ENCODE peak calls at places on chromosomes 1 and 21, in four cellular contexts. G is WTC11, D is K562, I is HepG2. O is an unnamed sample.

GRCh38 chr1:55217226-55217996 is 2.2 kb upstream of the USP24 start:
- DNase-seq in G (no peak), D (no peak), I (no peak), O (no peak)

GRCh38 chr21:42836767-42837301 is 42.5 kb downstream of the WDR4 start:
- DNase-seq in G (no peak), D (peak), I (no peak), O (no peak)

GRCh38 chr1:159804924-159805323 is 2.8 kb downstream of the FCRL6 start:
- DNase-seq in D (no peak), I (no peak), G (no peak), O (no peak)

GRCh38 chr1:188489336-188490112 is 1660.8 kb downstream of the PLA2G4A start:
- DNase-seq in D (no peak), G (no peak), I (no peak), O (no peak)

GRCh38 chr1:116902027-116902426 is 7.7 kb upstream of the PTGFRN start:
- DNase-seq in D (no peak), G (no peak), I (no peak), O (no peak)

GRCh38 chr1:202349263-202349928 is 897 bp downstream of the PPP1R12B start:
- DNase-seq in D (peak), G (no peak), I (peak), O (no peak)

GRCh38 chr1:111599781-111600180 is 19.8 kb upstream of the RAP1A start:
- DNase-seq in I (no peak), D (peak), G (no peak), O (no peak)

GRCh38 chr1:18922848-18923475 is 20.6 kb upstream of the ALDH4A1 start:
- DNase-seq in D (no peak), I (no peak), G (no peak), O (no peak)

GRCh38 chr1:115404936-115405335 is 66.9 kb upstream of the NGF start:
- DNase-seq in G (no peak), I (no peak), D (no peak), O (no peak)

GRCh38 chr1:52629021-52629643 is 3.8 kb upstream of the SHISAL2A start:
- DNase-seq in I (peak), G (peak), D (no peak), O (no peak)

GRCh38 chr1:27318596-27318995 is 3.4 kb upstream of the TMEM222 start:
- DNase-seq in G (no peak), D (peak), I (no peak), O (no peak)

GRCh38 chr1:206736878-206737728 is 33.5 kb upstream of the IL19 start:
- DNase-seq in D (no peak), G (no peak), I (no peak), O (no peak)

GRCh38 chr1:65792671-65793358 is at the start of gene PDE4B:
- DNase-seq in D (no peak), G (peak), I (no peak), O (no peak)

GRCh38 chr1:155026154-155026553 is 7.4 kb downstream of the DCST2 start:
- DNase-seq in G (no peak), I (no peak), D (no peak), O (no peak)

GRCh38 chr1:87718241-87718950 is 389.7 kb downstream of the LMO4 start:
- DNase-seq in D (no peak), I (no peak), G (no peak), O (no peak)

GRCh38 chr1:2968471-2968881 is 52.8 kb upstream of the ACTRT2 start:
- DNase-seq in G (no peak), I (peak), D (no peak), O (no peak)

GRCh38 chr1:219757890-219758289 is 145.0 kb upstream of the ZC3H11B start:
- DNase-seq in D (no peak), I (no peak), G (no peak), O (no peak)
- TF ChIP-seq NR2C2 in D (no peak), I (no peak), G (no peak), O (no peak)

GRCh38 chr1:221611930-221612777 is 129.7 kb downstream of the DUSP10 start:
- DNase-seq in I (no peak), D (no peak), G (no peak), O (no peak)
- TF ChIP-seq NR2C2 in I (no peak), D (no peak), G (no peak), O (no peak)

GRCh38 chr1:201265771-201266170 is 17.5 kb upstream of the PKP1 start:
- DNase-seq in I (no peak), D (no peak), G (no peak), O (no peak)

GRCh38 chr1:201262963-201263608 is 20.2 kb upstream of the PKP1 start:
- DNase-seq in D (no peak), G (no peak), I (no peak), O (no peak)

GRCh38 chr1:201261771-201262547 is 21.3 kb upstream of the PKP1 start:
- DNase-seq in G (no peak), D (no peak), I (no peak), O (no peak)

GRCh38 chr1:201264554-201264953 is 18.8 kb upstream of the PKP1 start:
- DNase-seq in D (no peak), G (no peak), I (no peak), O (no peak)

GRCh38 chr1:201264072-201264471 is 19.2 kb upstream of the PKP1 start:
- DNase-seq in G (no peak), D (no peak), I (no peak), O (no peak)
- TF ChIP-seq NR2C2 in G (no peak), D (no peak), I (no peak), O (no peak)

DNA sequence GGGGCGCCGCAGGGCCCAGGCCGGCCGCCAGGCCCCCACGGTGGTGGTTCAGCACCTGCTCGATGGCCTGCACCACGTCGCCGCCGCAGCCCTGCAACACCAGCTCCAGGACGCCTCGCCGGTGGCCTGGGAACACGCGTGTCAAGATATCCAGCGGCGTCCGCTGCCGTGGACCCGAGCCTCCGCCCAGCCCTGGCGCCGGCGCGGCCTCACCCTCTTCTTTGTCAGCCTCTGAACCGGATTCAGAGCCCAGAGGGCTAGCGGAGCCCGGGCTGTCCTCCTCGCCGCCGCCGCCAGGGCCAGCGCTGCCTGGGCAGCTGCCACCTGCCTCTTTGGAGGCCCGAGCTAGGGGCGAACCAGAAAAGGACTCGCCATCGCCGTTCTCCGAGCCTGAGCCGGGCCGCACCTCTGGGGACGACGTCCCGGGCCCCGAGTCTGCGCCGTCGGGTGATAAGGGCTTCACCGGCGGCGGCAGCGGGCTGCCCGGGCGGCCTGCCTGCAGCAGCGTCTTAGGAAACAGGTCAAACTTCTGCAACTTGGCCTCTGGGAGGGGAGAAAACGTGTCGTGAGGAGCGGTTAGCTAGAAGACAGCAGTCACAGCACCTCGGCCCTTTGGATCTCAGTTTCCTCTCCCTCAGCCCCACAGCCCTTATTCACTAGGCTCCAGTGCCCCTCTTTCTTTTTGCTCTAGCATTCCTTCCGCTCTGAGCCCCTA is 3.9 kb downstream of the DMRTA2 start:
- DNase-seq in I (no peak), D (peak), G (peak), O (no peak)
- TF ChIP-seq NR2C2 in I (no peak), D (no peak), G (no peak), O (no peak)

DNA sequence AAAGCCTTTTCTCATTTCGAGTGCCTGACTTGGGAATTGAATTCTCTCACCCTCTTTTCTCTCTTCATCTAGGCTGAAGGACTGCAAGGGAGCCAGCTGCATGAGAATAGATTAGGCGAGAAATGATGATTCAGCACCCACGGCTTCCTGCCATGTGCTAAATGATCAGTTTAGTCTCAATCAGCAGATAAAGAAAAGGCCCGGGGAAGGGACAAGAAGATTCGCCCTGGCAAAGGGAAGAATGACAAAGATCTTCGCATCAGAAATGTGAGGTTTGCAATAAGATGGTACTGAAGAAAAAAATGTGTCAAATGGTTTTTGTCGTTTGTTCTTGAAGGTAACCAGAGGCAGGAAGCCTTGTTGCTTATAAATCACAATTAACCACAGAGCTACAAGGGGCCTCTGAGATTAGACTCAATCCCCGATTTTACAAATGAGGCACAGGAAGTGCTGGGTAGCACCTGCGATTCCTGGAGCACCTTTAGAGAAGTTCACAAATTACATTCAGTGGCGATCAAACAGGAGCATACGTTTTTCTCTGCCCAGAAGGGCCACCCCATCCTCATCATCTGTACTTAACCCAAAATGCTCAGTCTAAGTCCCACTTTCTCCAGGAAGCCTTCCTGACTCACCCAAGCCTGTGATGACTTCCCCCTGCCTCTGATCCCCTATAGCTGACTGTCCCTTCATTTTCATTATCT is 183.4 kb downstream of the ZNF281 start:
- DNase-seq in D (peak), G (no peak), I (no peak), O (no peak)
- TF ChIP-seq NR2C2 in D (no peak), G (no peak), I (no peak), O (no peak)

GRCh38 chr1:26121854-26122773 is 10.5 kb downstream of the PDIK1L start:
- DNase-seq in D (no peak), I (no peak), G (no peak), O (no peak)

GRCh38 chr1:26125946-26126320 is 14.3 kb downstream of the PDIK1L start:
- DNase-seq in D (no peak), I (no peak), G (no peak), O (no peak)

GRCh38 chr1:26124433-26125318 is 13.1 kb downstream of the PDIK1L start:
- DNase-seq in G (no peak), I (no peak), D (no peak), O (no peak)

GRCh38 chr1:26125382-26125781 is 13.8 kb downstream of the PDIK1L start:
- DNase-seq in D (no peak), G (no peak), I (no peak), O (no peak)

GRCh38 chr1:26122988-26123973 is 11.7 kb downstream of the PDIK1L start:
- DNase-seq in D (peak), G (no peak), I (no peak), O (no peak)
- TF ChIP-seq NR2C2 in D (peak), G (no peak), I (no peak), O (no peak)

O was measured in GM12878.